ENCODE peak calls at places on chromosomes 11 and 22, in five cellular contexts. X is EL, E is Kasumi-1, R is Caco-2, H is fibroblast of gingiva. O is an unnamed sample.

GRCh38 chr11:47055534-47055933 is 119.0 kb downstream of the CSTPP1 start:
- DNase-seq in X (no peak), E (no peak), R (no peak), H (no peak), O (no peak)

GRCh38 chr11:71120346-71120963 is 131.9 kb downstream of the SHANK2 start:
- DNase-seq in X (peak), E (no peak), R (peak), H (peak), O (peak)

GRCh38 chr11:925496-926301 is at the start of gene AP2A2:
- DNase-seq in X (peak), E (peak), R (peak), H (peak), O (peak)

GRCh38 chr22:44037519-44038370 is 13.6 kb downstream of the PARVB start:
- DNase-seq in X (peak), E (no peak), R (no peak), H (peak), O (peak)

GRCh38 chr11:125429174-125429707 is 66.8 kb downstream of the FEZ1 start:
- DNase-seq in X (peak), E (peak), R (peak), H (no peak), O (peak)

GRCh38 chr11:70790671-70791300 is 392.5 kb downstream of the CTTN start:
- DNase-seq in X (no peak), E (no peak), R (no peak), H (no peak), O (no peak)

GRCh38 chr11:67195971-67196418 is 70.3 kb upstream of the GRK2 start:
- DNase-seq in X (peak), E (no peak), R (peak), H (peak), O (no peak)

GRCh38 chr22:43308451-43309235 is 34.5 kb downstream of the SCUBE1 start:
- DNase-seq in X (no peak), E (no peak), R (no peak), H (peak), O (no peak)